ENCODE peak calls at places on chromosomes 1 and 21, in four cellular contexts. One of them, this sample, is unnamed.

GRCh38 chr1:117527566-117528102 is 78.2 kb upstream of the TENT5C start:
- DNase-seq in GM23338: no peak
- DNase-seq in suprapubic skin: no peak
- DNase-seq in stomach: no peak
- DNase-seq in this sample: no peak

GRCh38 chr21:46061063-46061462 is 36.8 kb upstream of the COL6A2 start:
- DNase-seq in stomach: no peak
- DNase-seq in suprapubic skin: no peak
- DNase-seq in GM23338: no peak
- DNase-seq in this sample: no peak

GRCh38 chr1:198848649-198849048 is 209.8 kb downstream of the PTPRC start:
- DNase-seq in stomach: no peak
- DNase-seq in GM23338: no peak
- DNase-seq in suprapubic skin: no peak
- DNase-seq in this sample: no peak

GRCh38 chr1:41365772-41366427 is 4.7 kb downstream of the FOXO6 start:
- DNase-seq in GM23338: peak; percentile 57
- DNase-seq in stomach: peak; percentile 56
- DNase-seq in suprapubic skin: no peak
- DNase-seq in this sample: peak; percentile 64

GRCh38 chr1:8665824-8666223 is 151.6 kb downstream of the RERE start:
- DNase-seq in suprapubic skin: no peak
- DNase-seq in GM23338: no peak
- DNase-seq in stomach: no peak
- DNase-seq in this sample: no peak

GRCh38 chr1:175314300-175314699 is 121.7 kb upstream of the KIAA0040 start:
- DNase-seq in suprapubic skin: no peak
- DNase-seq in stomach: no peak
- DNase-seq in GM23338: no peak
- DNase-seq in this sample: peak; percentile 9

GRCh38 chr1:54988975-54989374 is 8.5 kb downstream of the TMEM61 start:
- DNase-seq in GM23338: no peak
- DNase-seq in stomach: no peak
- DNase-seq in suprapubic skin: no peak
- DNase-seq in this sample: no peak

GRCh38 chr1:248847181-248847955 is 9.3 kb downstream of the ZNF672 start:
- DNase-seq in suprapubic skin: no peak
- DNase-seq in stomach: no peak
- DNase-seq in GM23338: peak; percentile 81
- DNase-seq in this sample: no peak

GRCh38 chr1:17606826-17607440 is 67.4 kb downstream of the ARHGEF10L start:
- DNase-seq in stomach: peak; percentile 80
- DNase-seq in GM23338: peak; percentile 94
- DNase-seq in suprapubic skin: peak; percentile 82
- DNase-seq in this sample: peak; percentile 66

GRCh38 chr1:215394084-215394991 is 172.8 kb upstream of the KCTD3 start:
- DNase-seq in suprapubic skin: no peak
- DNase-seq in stomach: no peak
- DNase-seq in GM23338: peak; percentile 5
- DNase-seq in this sample: no peak

GRCh38 chr1:26941311-26941710 is 19.0 kb downstream of the KDF1 start:
- DNase-seq in stomach: no peak
- DNase-seq in GM23338: no peak
- DNase-seq in suprapubic skin: no peak
- DNase-seq in this sample: no peak

GRCh38 chr1:236890152-236891056 is 95.3 kb downstream of the MTR start:
- DNase-seq in suprapubic skin: no peak
- DNase-seq in GM23338: no peak
- DNase-seq in stomach: no peak
- DNase-seq in this sample: no peak

GRCh38 chr1:24347159-24347931 is 28.2 kb downstream of the GRHL3 start:
- DNase-seq in stomach: no peak
- DNase-seq in suprapubic skin: no peak
- DNase-seq in GM23338: no peak
- DNase-seq in this sample: no peak

GRCh38 chr1:211532086-211532439 is 40.1 kb upstream of the RD3 start:
- DNase-seq in GM23338: no peak
- DNase-seq in stomach: no peak
- DNase-seq in suprapubic skin: no peak
- DNase-seq in this sample: no peak

GRCh38 chr1:51567653-51568052 is 48.6 kb upstream of the EPS15 start:
- DNase-seq in stomach: no peak
- DNase-seq in GM23338: no peak
- DNase-seq in suprapubic skin: no peak
- DNase-seq in this sample: peak; percentile 39

GRCh38 chr1:69569281-69569970 is 1.7 kb downstream of the LRRC7 start:
- DNase-seq in suprapubic skin: no peak
- DNase-seq in GM23338: peak; percentile 47
- DNase-seq in stomach: no peak
- DNase-seq in this sample: no peak

GRCh38 chr1:81298321-81298720 is 502.4 kb upstream of the ADGRL2 start:
- DNase-seq in suprapubic skin: no peak
- DNase-seq in stomach: no peak
- DNase-seq in GM23338: no peak
- DNase-seq in this sample: no peak

GRCh38 chr1:207938016-207938415 is 27.1 kb upstream of the CD34 start:
- DNase-seq in stomach: peak; percentile 56
- DNase-seq in GM23338: no peak
- DNase-seq in suprapubic skin: no peak
- DNase-seq in this sample: peak; percentile 33

GRCh38 chr1:230939806-230940489 is 38.7 kb downstream of the TTC13 start:
- DNase-seq in stomach: no peak
- DNase-seq in suprapubic skin: no peak
- DNase-seq in GM23338: no peak
- DNase-seq in this sample: no peak

GRCh38 chr21:41229527-41230248 is 61.7 kb downstream of the BACE2 start:
- DNase-seq in suprapubic skin: no peak
- DNase-seq in stomach: no peak
- DNase-seq in GM23338: no peak
- DNase-seq in this sample: no peak

GRCh38 chr1:203100163-203100867 is 14.5 kb upstream of the MYOG start:
- DNase-seq in GM23338: no peak
- DNase-seq in suprapubic skin: no peak
- DNase-seq in stomach: peak; percentile 17
- DNase-seq in this sample: no peak

GRCh38 chr1:203099760-203100159 is 13.9 kb upstream of the MYOG start:
- DNase-seq in GM23338: no peak
- DNase-seq in stomach: peak; percentile 7
- DNase-seq in suprapubic skin: no peak
- DNase-seq in this sample: no peak

GRCh38 chr1:203097001-203097400 is 11.2 kb upstream of the MYOG start:
- DNase-seq in suprapubic skin: no peak
- DNase-seq in GM23338: no peak
- DNase-seq in stomach: no peak
- DNase-seq in this sample: no peak

GRCh38 chr1:203096566-203096965 is 10.8 kb upstream of the MYOG start:
- DNase-seq in stomach: peak; percentile 9
- DNase-seq in GM23338: no peak
- DNase-seq in suprapubic skin: no peak
- DNase-seq in this sample: no peak

GRCh38 chr1:203099121-203099520 is 13.3 kb upstream of the MYOG start:
- DNase-seq in stomach: peak; percentile 8
- DNase-seq in suprapubic skin: no peak
- DNase-seq in GM23338: no peak
- DNase-seq in this sample: no peak
- H3K4me1 ChIP-seq in stomach: no peaks in the 10 kb centered on the region
- H3K4me1 ChIP-seq in suprapubic skin: no peaks in the 10 kb centered on the region
- H3K4me1 ChIP-seq in GM23338: no peaks in the 10 kb centered on the region
- H3K4me1 ChIP-seq in this sample: no peaks in the 10 kb centered on the region

GRCh38 chr1:228029281-228029680 is 22.5 kb downstream of the WNT3A start:
- DNase-seq in GM23338: no peak
- DNase-seq in stomach: no peak
- DNase-seq in suprapubic skin: peak; percentile 43
- DNase-seq in this sample: no peak
- H3K27ac ChIP-seq in GM23338: no peak overlapping the region
- H3K27ac ChIP-seq in stomach: no peak overlapping the region
- H3K27ac ChIP-seq in suprapubic skin: no peak overlapping the region
- H3K27ac ChIP-seq in this sample: no peak overlapping the region

DNA sequence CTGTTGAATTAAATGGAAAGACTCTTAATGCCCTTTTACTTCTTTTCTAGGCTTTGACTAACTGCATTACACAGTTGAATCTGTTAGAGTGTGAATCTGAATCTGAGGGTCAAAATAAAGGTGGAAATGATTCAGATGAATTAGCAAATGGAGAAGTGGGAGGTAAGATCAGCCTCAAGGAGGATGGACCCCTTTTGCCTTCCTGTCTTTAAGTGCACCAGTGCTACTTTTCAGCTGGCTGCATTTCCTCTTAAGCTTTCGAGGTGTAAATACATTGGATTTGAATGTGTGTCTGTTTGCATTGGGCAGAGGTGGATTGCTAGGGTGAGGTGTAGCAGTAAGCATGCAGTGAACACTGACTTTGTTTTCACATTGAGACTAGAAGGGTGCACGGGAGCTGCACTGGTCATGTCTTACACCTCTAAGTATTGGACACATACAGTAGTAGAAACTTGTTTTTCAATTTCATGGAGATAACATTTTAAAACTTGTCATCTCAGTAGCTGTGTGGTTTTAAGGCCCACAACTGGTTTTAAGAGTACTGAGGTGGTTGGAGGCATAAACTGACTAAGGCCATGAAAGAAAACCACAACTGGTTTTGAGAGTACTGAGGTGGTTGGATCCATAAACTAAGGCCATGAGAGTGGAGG is 35.4 kb downstream of the MIA3 start:
- DNase-seq in GM23338: no peak
- DNase-seq in stomach: no peak
- DNase-seq in suprapubic skin: no peak
- DNase-seq in this sample: no peak
- TF ChIP-seq POLR2AphosphoS5 in GM23338: no peak
- TF ChIP-seq POLR2AphosphoS5 in stomach: no peak
- TF ChIP-seq POLR2AphosphoS5 in suprapubic skin: no peak
- TF ChIP-seq POLR2AphosphoS5 in this sample: no peak

GRCh38 chr21:37550618-37551405 is 184.2 kb downstream of the DYRK1A start:
- DNase-seq in stomach: peak; percentile 20
- DNase-seq in suprapubic skin: peak; percentile 50
- DNase-seq in GM23338: no peak
- DNase-seq in this sample: no peak

GRCh38 chr21:37546299-37546908 is 179.8 kb downstream of the DYRK1A start:
- DNase-seq in GM23338: no peak
- DNase-seq in suprapubic skin: peak; percentile 28
- DNase-seq in stomach: no peak
- DNase-seq in this sample: no peak

GRCh38 chr21:37546949-37547614 is 180.5 kb downstream of the DYRK1A start:
- DNase-seq in suprapubic skin: peak; percentile 25
- DNase-seq in stomach: no peak
- DNase-seq in GM23338: no peak
- DNase-seq in this sample: no peak

GRCh38 chr21:37548521-37548981 is 182.0 kb downstream of the DYRK1A start:
- DNase-seq in stomach: no peak
- DNase-seq in GM23338: no peak
- DNase-seq in suprapubic skin: no peak
- DNase-seq in this sample: no peak

DNA sequence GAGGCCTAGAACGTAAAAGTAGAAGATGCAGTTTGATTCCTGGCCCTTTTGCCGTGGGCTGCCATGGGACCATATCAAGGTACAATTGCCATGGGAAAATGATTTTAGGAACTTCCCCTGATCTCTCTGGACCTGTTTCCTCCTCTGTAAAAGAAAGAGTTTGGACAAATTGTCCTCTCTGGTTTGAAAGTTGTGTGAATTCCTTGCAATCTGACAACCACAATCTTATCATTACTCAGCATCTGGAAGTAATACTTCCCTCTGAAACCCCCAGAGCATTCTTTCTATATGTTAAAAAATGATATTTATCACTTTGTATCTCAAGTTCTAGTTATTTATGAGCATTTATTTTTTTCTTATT is 181.0 kb downstream of the DYRK1A start:
- DNase-seq in GM23338: no peak
- DNase-seq in stomach: no peak
- DNase-seq in suprapubic skin: no peak
- DNase-seq in this sample: no peak
- H3K4me1 ChIP-seq in GM23338: no peaks in the 10 kb centered on the region
- H3K4me1 ChIP-seq in stomach: peaks cover 21% of the 10 kb centered on the region
- H3K4me1 ChIP-seq in suprapubic skin: peaks cover 11% of the 10 kb centered on the region
- H3K4me1 ChIP-seq in this sample: no peaks in the 10 kb centered on the region